ENCODE peak calls at places on chromosomes 4 and X, in four cellular contexts. T is heart left ventricle, Y is OCI-LY7, I is cardiac fibroblast. W is an unnamed sample.

GRCh38 chr4:128303986-128304385 is 16.4 kb upstream of the PGRMC2 start:
- DNase-seq in T (no peak), Y (no peak), I (no peak), W (no peak)

GRCh38 chr4:47519239-47519883 is 34.3 kb downstream of the ATP10D start:
- DNase-seq in T (no peak), Y (peak), I (no peak), W (no peak)

GRCh38 chr4:663438-664428 is 10.3 kb downstream of the ATP5ME start:
- DNase-seq in T (peak), Y (no peak), I (no peak), W (no peak)

GRCh38 chr4:133148690-133149363 is at the start of gene PCDH10:
- DNase-seq in T (peak), Y (no peak), I (peak), W (peak)

GRCh38 chr4:99612281-99612680 is 37.7 kb downstream of the MTTP start:
- DNase-seq in T (no peak), Y (no peak), I (no peak), W (no peak)

GRCh38 chrX:68889244-68889643 is 60.4 kb downstream of the EFNB1 start:
- DNase-seq in T (no peak), Y (no peak), I (no peak), W (no peak)

GRCh38 chrX:43728966-43729365 is 72.9 kb downstream of the MAOA start:
- DNase-seq in T (no peak), Y (no peak), I (no peak), W (no peak)

GRCh38 chr4:39526810-39527295 is 386 bp downstream of the UGDH start:
- DNase-seq in T (no peak), Y (peak), I (no peak), W (no peak)

GRCh38 chrX:115602729-115603389 is 41.9 kb downstream of the PLS3 start:
- DNase-seq in T (no peak), Y (no peak), I (no peak), W (no peak)

GRCh38 chr4:24973471-24974251 is 57.1 kb downstream of the LGI2 start:
- DNase-seq in T (peak), Y (no peak), I (peak), W (peak)

GRCh38 chrX:13293700-13294099 is 26.2 kb downstream of the ATXN3L start:
- DNase-seq in T (no peak), Y (no peak), I (no peak), W (no peak)

GRCh38 chrX:119763175-119763574 is 4.8 kb downstream of the SOWAHD start:
- DNase-seq in T (no peak), Y (no peak), I (peak), W (peak)

GRCh38 chrX:40146471-40147398 is 49.0 kb upstream of the BCOR start:
- DNase-seq in T (no peak), Y (peak), I (no peak), W (peak)

GRCh38 chr4:52106701-52107100 is 55.6 kb downstream of the SPATA18 start:
- DNase-seq in T (no peak), Y (no peak), I (no peak), W (no peak)

GRCh38 chrX:21948897-21949578 is 8.5 kb downstream of the SMS start:
- DNase-seq in T (no peak), Y (no peak), I (no peak), W (no peak)

GRCh38 chrX:21944136-21944615 is 3.7 kb downstream of the SMS start:
- DNase-seq in T (no peak), Y (no peak), I (peak), W (no peak)

GRCh38 chrX:21946925-21947641 is 6.6 kb downstream of the SMS start:
- DNase-seq in T (no peak), Y (no peak), I (peak), W (peak)

GRCh38 chrX:21949689-21950088 is 9.2 kb downstream of the SMS start:
- DNase-seq in T (no peak), Y (no peak), I (no peak), W (no peak)

GRCh38 chrX:21947671-21948070 is 7.2 kb downstream of the SMS start:
- DNase-seq in T (no peak), Y (no peak), I (no peak), W (no peak)
- H3K4me3 ChIP-seq in T (no peak), Y (no peak), I (no peak), W (no peak)

GRCh38 chr4:103718993-103719319 is 829 bp downstream of the TACR3 start:
- DNase-seq in T (no peak), Y (no peak), I (no peak), W (no peak)
- H3K4me3 ChIP-seq in T (no peak), Y (no peak), I (no peak), W (no peak)

GRCh38 chr4:184396570-184397515 is 77.5 kb downstream of the IRF2 start:
- DNase-seq in T (no peak), Y (no peak), I (no peak), W (no peak)

GRCh38 chr4:184392748-184393334 is 81.5 kb downstream of the IRF2 start:
- DNase-seq in T (no peak), Y (no peak), I (no peak), W (no peak)

GRCh38 chr4:184396001-184396400 is 78.3 kb downstream of the IRF2 start:
- DNase-seq in T (no peak), Y (peak), I (no peak), W (no peak)

GRCh38 chr4:184397516-184398163 is 76.7 kb downstream of the IRF2 start:
- DNase-seq in T (no peak), Y (no peak), I (peak), W (no peak)

DNA sequence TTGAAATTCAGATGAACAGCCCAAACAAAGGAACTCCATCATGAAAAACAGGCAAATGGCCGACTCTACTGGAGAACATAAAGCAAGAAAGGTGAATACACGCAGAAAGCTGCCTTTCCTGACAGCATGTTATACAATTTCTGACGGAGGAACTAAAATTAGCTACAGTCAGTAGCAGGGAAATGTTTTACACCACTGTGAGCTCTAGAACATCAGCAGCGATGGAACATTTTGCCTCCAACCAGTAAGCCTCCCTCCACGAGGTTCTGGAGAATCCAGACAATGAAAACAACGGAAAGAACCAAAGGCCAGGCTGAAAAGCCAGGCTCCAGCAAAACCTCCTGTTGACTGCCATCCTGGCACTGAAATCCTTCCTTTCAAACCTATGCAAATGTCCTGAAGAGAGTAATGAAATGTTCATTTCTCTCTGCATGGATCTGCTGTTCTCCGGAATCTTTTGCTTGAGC is 78.9 kb downstream of the IRF2 start:
- DNase-seq in T (no peak), Y (no peak), I (no peak), W (no peak)
- H3K4me3 ChIP-seq in T (no peak), Y (peak), I (no peak), W (no peak)

GRCh38 chr4:80268936-80269335 is 2.5 kb downstream of the FGF5 start:
- DNase-seq in T (no peak), Y (no peak), I (no peak), W (no peak)

GRCh38 chr4:80266267-80266901 is at the start of gene FGF5:
- DNase-seq in T (peak), Y (no peak), I (peak), W (peak)

GRCh38 chr4:80270321-80270720 is 3.9 kb downstream of the FGF5 start:
- DNase-seq in T (no peak), Y (no peak), I (no peak), W (no peak)

GRCh38 chr4:80266902-80267380 is 477 bp downstream of the FGF5 start:
- DNase-seq in T (no peak), Y (no peak), I (peak), W (peak)

GRCh38 chr4:80268081-80268823 is 1.8 kb downstream of the FGF5 start:
- DNase-seq in T (no peak), Y (no peak), I (no peak), W (peak)
- H3K4me3 ChIP-seq in T (no peak), Y (no peak), I (peak), W (peak)

GRCh38 chr4:22668301-22668700 is 24.4 kb upstream of the GBA3 start:
- DNase-seq in T (no peak), Y (no peak), I (peak), W (peak)
- H3K4me3 ChIP-seq in T (no peak), Y (no peak), I (no peak), W (peak)

GRCh38 chr4:2812985-2813384 is 20.1 kb downstream of the SH3BP2 start:
- DNase-seq in T (no peak), Y (no peak), I (no peak), W (no peak)
- H3K4me3 ChIP-seq in T (peak), Y (peak), I (no peak), W (peak)

GRCh38 chrX:19798423-19798822 is 89.0 kb downstream of the SH3KBP1 start:
- DNase-seq in T (no peak), Y (no peak), I (no peak), W (no peak)
- H3K4me3 ChIP-seq in T (no peak), Y (no peak), I (no peak), W (no peak)

W was measured in fibroblast of pulmonary artery.